ENCODE peak calls at places on chromosomes 2 and 18, in seven cellular contexts. W, P, X, V, J, Z and T are unnamed samples.

GRCh38 chr2:33491685-33492084 is 15.2 kb downstream of the RASGRP3 start:
- DNase-seq in W (no peak), P (no peak), V (no peak), J (no peak), Z (no peak), X (no peak), T (no peak)

GRCh38 chr2:222613715-222614331 is 42.1 kb downstream of the FARSB start:
- DNase-seq in V (peak; percentile 60), J (no peak), W (no peak), X (peak; percentile 69), Z (peak; percentile 40), P (no peak), T (no peak)

GRCh38 chr2:1613731-1614354 is 130.5 kb downstream of the PXDN start:
- DNase-seq in J (no peak), W (no peak), P (peak; percentile 27), V (peak; percentile 90), X (peak; percentile 83), Z (peak; percentile 78), T (no peak)

GRCh38 chr2:48946444-48947048 is 191.0 kb upstream of the LHCGR start:
- DNase-seq in J (peak; percentile 53), Z (peak; percentile 13), W (no peak), P (no peak), X (peak; percentile 41), V (peak; percentile 40), T (no peak)

GRCh38 chr2:28408764-28409599 is 16.3 kb downstream of the FOSL2 start:
- DNase-seq in V (no peak), W (no peak), Z (peak; percentile 92), X (peak; percentile 96), J (no peak), P (peak; percentile 74), T (no peak)

GRCh38 chr18:77851798-77852197 is 602.1 kb downstream of the GALR1 start:
- DNase-seq in J (no peak), P (no peak), W (no peak), V (no peak), Z (no peak), X (no peak), T (no peak)

GRCh38 chr18:63131944-63132818 is 187.4 kb downstream of the BCL2 start:
- DNase-seq in V (no peak), P (no peak), W (no peak), J (no peak), Z (no peak), X (no peak), T (no peak)

GRCh38 chr18:39053569-39053968 is 1488.0 kb upstream of the CELF4 start:
- DNase-seq in V (no peak), X (no peak), J (no peak), Z (no peak), W (no peak), P (no peak), T (no peak)

GRCh38 chr2:647003-647560 is 30.1 kb downstream of the TMEM18 start:
- DNase-seq in X (no peak), W (no peak), P (no peak), Z (no peak), J (no peak), V (no peak), T (peak; percentile 40)

GRCh38 chr2:25098558-25099486 is 56.9 kb downstream of the EFR3B start:
- DNase-seq in P (no peak), Z (no peak), X (no peak), J (no peak), W (no peak), V (peak; percentile 49), T (no peak)

GRCh38 chr2:230964136-230964730 is 31.7 kb upstream of the SPATA3 start:
- DNase-seq in X (no peak), W (no peak), Z (no peak), J (no peak), V (no peak), P (no peak), T (peak; percentile 49)

GRCh38 chr2:85237849-85238570 is 89.8 kb downstream of the TGOLN2 start:
- DNase-seq in P (no peak), X (no peak), J (peak; percentile 63), W (no peak), Z (no peak), V (no peak), T (no peak)

GRCh38 chr2:138234265-138234664 is 267.3 kb upstream of the SPOPL start:
- DNase-seq in W (no peak), J (no peak), X (no peak), V (no peak), P (no peak), Z (no peak), T (no peak)

GRCh38 chr2:45008296-45009129 is 739 bp downstream of the SIX2 start:
- DNase-seq in J (peak; percentile 55), X (peak; percentile 32), Z (no peak), W (no peak), P (peak; percentile 73), V (no peak), T (no peak)

GRCh38 chr2:106960633-106961205 is 74.8 kb upstream of the ST6GAL2 start:
- DNase-seq in W (no peak), X (peak; percentile 50), V (no peak), P (no peak), J (no peak), Z (peak; percentile 83), T (no peak)

GRCh38 chr18:24926649-24927048 is 425.3 kb downstream of the ZNF521 start:
- DNase-seq in W (no peak), P (no peak), J (no peak), X (no peak), V (no peak), Z (no peak), T (no peak)

GRCh38 chr2:118539290-118539689 is 308.2 kb downstream of the EN1 start:
- DNase-seq in J (peak; percentile 29), V (peak; percentile 60), Z (peak; percentile 8), P (no peak), X (peak; percentile 46), W (no peak), T (no peak)

GRCh38 chr2:176936410-176936809 is 276.2 kb upstream of the HNRNPA3 start:
- DNase-seq in V (no peak), P (no peak), Z (no peak), X (no peak), J (no peak), W (no peak), T (no peak)

GRCh38 chr2:9326975-9327374 is 96.4 kb downstream of the ITGB1BP1 start:
- DNase-seq in P (no peak), V (no peak), X (peak; percentile 37), W (no peak), Z (no peak), J (no peak), T (no peak)

GRCh38 chr2:238894226-238894949 is 46.5 kb downstream of the TWIST2 start:
- DNase-seq in Z (no peak), J (no peak), X (no peak), P (no peak), V (no peak), W (no peak), T (no peak)

GRCh38 chr2:165634855-165635254 is 159.2 kb downstream of the GALNT3 start:
- DNase-seq in X (peak; percentile 88), W (peak; percentile 85), J (peak; percentile 22), Z (peak; percentile 61), P (no peak), V (no peak), T (no peak)

GRCh38 chr18:48161911-48162698 is 231.6 kb upstream of the SMAD2 start:
- DNase-seq in W (no peak), P (no peak), V (no peak), X (no peak), Z (no peak), J (peak; percentile 71), T (no peak)

GRCh38 chr2:85757860-85758259 is 4.1 kb downstream of the ATOH8 start:
- DNase-seq in W (no peak), P (no peak), J (no peak), Z (no peak), V (no peak), X (no peak), T (no peak)

DNA sequence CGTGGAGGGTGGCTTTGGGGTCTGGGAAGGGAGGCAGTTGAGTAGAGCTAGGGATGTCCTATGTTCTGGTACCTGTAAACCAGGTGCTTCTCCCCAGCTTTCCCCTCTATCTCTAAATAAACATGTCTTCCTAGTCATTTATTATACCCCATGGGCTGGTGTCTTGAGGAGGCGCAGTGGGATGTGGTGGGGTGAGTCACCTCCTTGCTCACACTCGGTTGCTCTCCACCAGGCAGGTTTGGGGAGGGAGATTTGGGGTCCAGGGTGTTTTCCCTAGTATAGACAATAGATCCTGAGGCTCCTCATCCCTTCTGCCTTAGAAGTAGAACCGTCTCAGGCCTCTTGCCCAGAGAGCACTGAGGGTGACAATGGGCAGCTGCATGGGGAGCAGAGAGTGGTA is 5.1 kb downstream of the PSD4 start:
- DNase-seq in W (no peak), V (no peak), Z (no peak), X (no peak), J (no peak), P (no peak), T (no peak)
- H3K4me3 ChIP-seq in W (no peak overlapping the region), V (no peak overlapping the region), Z (no peak overlapping the region), X (no peak overlapping the region), J (no peak overlapping the region), P (no peak overlapping the region), T (no peak overlapping the region)

GRCh38 chr2:193712912-193713311 is 1518.2 kb upstream of the TMEFF2 start:
- DNase-seq in X (no peak), Z (no peak), P (no peak), V (no peak), J (no peak), W (no peak), T (no peak)
- TF ChIP-seq CTCF in X (no peak), Z (no peak), P (no peak), V (no peak), J (no peak), W (no peak), T (no peak)

DNA sequence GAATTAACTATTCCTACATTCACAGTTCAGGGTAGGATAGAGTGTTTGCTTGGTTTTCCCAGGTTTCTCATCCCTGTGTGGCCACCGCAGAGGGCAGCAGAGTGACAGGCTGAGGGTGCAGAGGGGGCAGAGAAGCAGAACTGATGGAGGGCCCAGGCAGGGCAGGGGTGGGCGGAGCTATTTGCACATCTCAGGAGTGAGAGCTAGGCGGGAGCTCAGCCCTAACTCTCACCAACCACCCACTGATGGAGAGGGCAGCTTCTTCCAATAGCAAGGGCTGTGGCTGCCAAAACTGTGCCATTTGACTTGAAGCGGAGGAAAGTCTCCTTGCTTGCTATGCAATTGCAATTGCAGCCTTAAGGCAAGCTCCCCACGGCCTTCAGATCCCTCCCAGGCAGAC is 12.0 kb upstream of the DARS1 start:
- DNase-seq in X (no peak), V (no peak), Z (no peak), P (peak; percentile 79), W (peak; percentile 49), J (no peak), T (no peak)
- H3K4me3 ChIP-seq in X (no peak overlapping the region), V (no peak overlapping the region), Z (no peak overlapping the region), P (no peak overlapping the region), W (no peak overlapping the region), J (no peak overlapping the region), T (no peak overlapping the region)

GRCh38 chr2:237665713-237666143 is 38.3 kb downstream of the LRRFIP1 start:
- DNase-seq in W (no peak), Z (no peak), P (peak; percentile 46), J (no peak), X (no peak), V (no peak), T (no peak)
- TF ChIP-seq CTCF in W (no peak), Z (peak; percentile 23), P (no peak), J (no peak), X (peak; percentile 15), V (no peak), T (no peak)